ENCODE peak calls at places on chromosomes 7 and 10, in eight cellular contexts. X, W, B, P, Q, G, A and U are unnamed samples.

GRCh38 chr10:64368298-64368697 is 847.1 kb downstream of the REEP3 start:
- DNase-seq in G (no peak), A (no peak), X (no peak), B (no peak), W (no peak), P (no peak), Q (no peak), U (no peak)

GRCh38 chr7:50418086-50418515 is 32.0 kb downstream of the FIGNL1 start:
- DNase-seq in P (peak), X (peak), G (peak), B (no peak), A (peak), Q (peak), W (peak), U (peak)

GRCh38 chr7:45646996-45647411 is 72.8 kb downstream of the ADCY1 start:
- DNase-seq in B (no peak), Q (no peak), X (no peak), W (no peak), G (no peak), P (no peak), A (no peak), U (peak)

GRCh38 chr10:13036841-13037240 is 35.3 kb upstream of the CCDC3 start:
- DNase-seq in B (no peak), X (no peak), P (no peak), W (no peak), A (no peak), G (no peak), Q (no peak), U (no peak)

GRCh38 chr7:100433276-100433591 is 3.1 kb downstream of the PPP1R35 start:
- DNase-seq in B (no peak), A (no peak), G (no peak), Q (no peak), X (no peak), P (no peak), W (no peak), U (no peak)

GRCh38 chr7:75038508-75038907 is 35.1 kb downstream of the RCC1L start:
- DNase-seq in A (no peak), P (no peak), G (no peak), B (no peak), W (no peak), Q (no peak), X (no peak), U (peak)

GRCh38 chr7:67813621-67814292 is 817.1 kb downstream of the TYW1 start:
- DNase-seq in B (no peak), Q (no peak), A (no peak), W (no peak), G (no peak), P (no peak), X (no peak), U (no peak)

GRCh38 chr7:130838738-130839137 is 104.7 kb upstream of the KLF14 start:
- DNase-seq in G (peak), A (no peak), W (peak), X (no peak), B (no peak), Q (no peak), P (peak), U (peak)

GRCh38 chr10:101007915-101008822 is 8.6 kb downstream of the LZTS2 start:
- DNase-seq in A (no peak), Q (no peak), B (no peak), P (no peak), X (no peak), G (no peak), W (no peak), U (peak)

GRCh38 chr10:68212721-68213352 is 19.1 kb downstream of the ATOH7 start:
- DNase-seq in W (peak), X (no peak), B (no peak), Q (no peak), G (peak), A (no peak), P (peak), U (peak)

GRCh38 chr10:28282341-28282740 is 20.5 kb downstream of the MPP7 start:
- DNase-seq in B (no peak), W (no peak), A (no peak), G (no peak), P (no peak), X (no peak), Q (no peak), U (no peak)

GRCh38 chr10:34667177-34667576 is 147.9 kb downstream of the PARD3 start:
- DNase-seq in Q (no peak), A (no peak), X (no peak), P (no peak), B (no peak), W (no peak), G (no peak), U (no peak)

GRCh38 chr7:23181684-23182553 is at the start of gene NUP42:
- DNase-seq in W (peak), G (peak), Q (peak), X (peak), A (peak), B (peak), P (peak), U (peak)

GRCh38 chr10:33434948-33435347 is 100.5 kb upstream of the NRP1 start:
- DNase-seq in B (no peak), Q (no peak), P (no peak), G (no peak), W (no peak), A (no peak), X (no peak), U (no peak)

GRCh38 chr10:117096559-117097201 is 41.4 kb downstream of the VAX1 start:
- DNase-seq in X (no peak), P (no peak), W (no peak), G (no peak), B (no peak), A (no peak), Q (no peak), U (no peak)

GRCh38 chr7:131302876-131303707 is 24.6 kb upstream of the MKLN1 start:
- DNase-seq in A (no peak), Q (no peak), P (no peak), X (no peak), B (no peak), G (peak), W (peak), U (no peak)

GRCh38 chr10:30553625-30554442 is 75.7 kb downstream of the LYZL2 start:
- DNase-seq in P (peak), A (peak), B (no peak), G (peak), Q (peak), W (peak), X (peak), U (peak)

GRCh38 chr7:25860206-25860881 is 291.7 kb upstream of the NFE2L3 start:
- DNase-seq in X (no peak), B (no peak), G (no peak), A (peak), P (no peak), Q (peak), W (peak), U (no peak)

GRCh38 chr7:41367967-41368882 is 334.7 kb downstream of the INHBA start:
- DNase-seq in B (no peak), Q (no peak), W (no peak), A (no peak), G (no peak), X (no peak), P (no peak), U (no peak)

GRCh38 chr7:134395604-134396003 is 63.3 kb downstream of the AKR1B1 start:
- DNase-seq in A (no peak), W (no peak), X (no peak), Q (no peak), B (no peak), P (no peak), G (no peak), U (no peak)

GRCh38 chr7:112665709-112666108 is 124.5 kb downstream of the TMEM168 start:
- DNase-seq in G (peak), A (no peak), P (peak), W (peak), X (no peak), Q (no peak), B (no peak), U (peak)

GRCh38 chr10:28411136-28411460 is 108.2 kb upstream of the MPP7 start:
- DNase-seq in W (no peak), G (no peak), X (no peak), P (no peak), A (no peak), B (no peak), Q (no peak), U (no peak)